ENCODE peak calls at places on chromosomes 2 and 18, in six cellular contexts. W is left ventricle myocardium superior, M is foreskin keratinocyte, T is MCF 10A, G is BJ, L is ascending aorta. D is an unnamed sample.

GRCh38 chr18:40932862-40933261 is 1022.2 kb upstream of the PIK3C3 start:
- DNase-seq in W (no peak), M (no peak), T (no peak), G (no peak), L (no peak), D (no peak)

GRCh38 chr2:52335727-52336126 is 1303.8 kb upstream of the NRXN1 start:
- DNase-seq in W (no peak), M (no peak), T (peak), G (no peak), L (no peak), D (no peak)

GRCh38 chr2:185291035-185291647 is 447.5 kb upstream of the FSIP2 start:
- DNase-seq in W (peak), M (no peak), T (peak), G (no peak), L (no peak), D (peak)

GRCh38 chr18:36086186-36086585 is 18.8 kb upstream of the RPRD1A start:
- DNase-seq in W (no peak), M (no peak), T (no peak), G (no peak), L (no peak), D (no peak)

GRCh38 chr2:134136702-134137101 is 117.2 kb upstream of the MGAT5 start:
- DNase-seq in W (no peak), M (no peak), T (no peak), G (no peak), L (peak), D (no peak)

GRCh38 chr2:102082591-102083586 is 59.7 kb upstream of the IL1R1 start:
- DNase-seq in W (no peak), M (peak), T (peak), G (no peak), L (no peak), D (no peak)

GRCh38 chr2:128409326-128410034 is 90.8 kb upstream of the HS6ST1 start:
- DNase-seq in W (no peak), M (no peak), T (no peak), G (no peak), L (peak), D (no peak)

GRCh38 chr2:10216677-10217498 is 85.8 kb upstream of the HPCAL1 start:
- DNase-seq in W (peak), M (no peak), T (no peak), G (no peak), L (no peak), D (no peak)

GRCh38 chr2:29502452-29502851 is 387.2 kb downstream of the CLIP4 start:
- DNase-seq in W (no peak), M (no peak), T (no peak), G (no peak), L (no peak), D (no peak)

GRCh38 chr2:69989017-69989416 is 27.6 kb upstream of the ASPRV1 start:
- DNase-seq in W (no peak), M (no peak), T (peak), G (no peak), L (no peak), D (peak)

GRCh38 chr2:173349295-173349694 is 5.4 kb upstream of the CDCA7 start:
- DNase-seq in W (no peak), M (no peak), T (no peak), G (no peak), L (no peak), D (no peak)

GRCh38 chr2:188808921-188809320 is 165.3 kb upstream of the COL3A1 start:
- DNase-seq in W (no peak), M (no peak), T (no peak), G (peak), L (no peak), D (no peak)

GRCh38 chr2:17272649-17273048 is 245.6 kb downstream of the RAD51AP2 start:
- DNase-seq in W (no peak), M (no peak), T (no peak), G (no peak), L (no peak), D (no peak)

GRCh38 chr2:181682795-181683517 is 2.6 kb upstream of the NEUROD1 start:
- DNase-seq in W (no peak), M (no peak), T (no peak), G (no peak), L (no peak), D (no peak)

GRCh38 chr2:195559431-195559914 is 97.6 kb upstream of the SLC39A10 start:
- DNase-seq in W (no peak), M (peak), T (no peak), G (peak), L (no peak), D (no peak)